ENCODE peak calls at places on chromosome 3, in six cellular contexts. T is uterus, B is tibial nerve, X is A549, D is Peyer's patch, P is stomach. U is an unnamed sample.

GRCh38 chr3:71541313-71541712 is 42.2 kb downstream of the FOXP1 start:
- DNase-seq in T (no peak), B (no peak), X (no peak), D (no peak), P (no peak), U (no peak)

GRCh38 chr3:143763568-143764162 is 84.6 kb downstream of the SLC9A9 start:
- DNase-seq in T (no peak), B (no peak), X (peak; percentile 4), D (no peak), P (no peak), U (no peak)

GRCh38 chr3:133474251-133474801 is 74.5 kb downstream of the BFSP2 start:
- DNase-seq in T (peak; percentile 81), B (peak; percentile 74), X (no peak), D (no peak), P (no peak), U (no peak)

GRCh38 chr3:51389423-51390183 is 1.5 kb upstream of the RBM15B start:
- DNase-seq in T (no peak), B (peak; percentile 32), X (peak; percentile 54), D (peak; percentile 65), P (peak; percentile 64), U (peak; percentile 62)

GRCh38 chr3:86923071-86923476 is 67.9 kb downstream of the VGLL3 start:
- DNase-seq in T (no peak), B (no peak), X (peak; percentile 29), D (no peak), P (no peak), U (no peak)

GRCh38 chr3:69370156-69370944 is 15.5 kb downstream of the FRMD4B start:
- DNase-seq in T (no peak), B (peak; percentile 46), X (no peak), D (peak; percentile 78), P (peak; percentile 74), U (peak; percentile 89)

GRCh38 chr3:55615694-55616310 is 128.7 kb upstream of the WNT5A start:
- DNase-seq in T (no peak), B (peak; percentile 27), X (no peak), D (no peak), P (no peak), U (no peak)

GRCh38 chr3:104149154-104149553 is 1217.6 kb upstream of the ALCAM start:
- DNase-seq in T (no peak), B (no peak), X (no peak), D (no peak), P (no peak), U (no peak)

GRCh38 chr3:13644341-13645082 is 95.6 kb downstream of the FBLN2 start:
- DNase-seq in T (no peak), B (no peak), X (no peak), D (no peak), P (no peak), U (no peak)

GRCh38 chr3:47579875-47580274 is 1.2 kb upstream of the CSPG5 start:
- DNase-seq in T (no peak), B (no peak), X (no peak), D (no peak), P (no peak), U (no peak)

GRCh38 chr3:61669676-61670299 is 108.4 kb downstream of the PTPRG start:
- DNase-seq in T (no peak), B (no peak), X (no peak), D (no peak), P (no peak), U (peak; percentile 50)

GRCh38 chr3:106104078-106104477 is 235.3 kb upstream of the CBLB start:
- DNase-seq in T (no peak), B (no peak), X (no peak), D (no peak), P (no peak), U (no peak)

GRCh38 chr3:187401861-187402260 is 33.7 kb downstream of the RTP4 start:
- DNase-seq in T (no peak), B (no peak), X (no peak), D (no peak), P (no peak), U (no peak)

GRCh38 chr3:162719684-162720341 is 1223.2 kb downstream of the OTOL1 start:
- DNase-seq in T (no peak), B (no peak), X (peak; percentile 83), D (no peak), P (no peak), U (no peak)

GRCh38 chr3:119319311-119319710 is 25.1 kb downstream of the ARHGAP31 start:
- DNase-seq in T (no peak), B (no peak), X (no peak), D (no peak), P (no peak), U (no peak)

GRCh38 chr3:23895181-23895580 is 21.6 kb downstream of the NKIRAS1 start:
- DNase-seq in T (no peak), B (no peak), X (no peak), D (no peak), P (no peak), U (no peak)

GRCh38 chr3:39149498-39150169 is 3.8 kb downstream of the CSRNP1 start:
- DNase-seq in T (no peak), B (no peak), X (no peak), D (no peak), P (no peak), U (no peak)

GRCh38 chr3:39147374-39147709 is 6.0 kb downstream of the CSRNP1 start:
- DNase-seq in T (no peak), B (no peak), X (no peak), D (no peak), P (no peak), U (no peak)

GRCh38 chr3:39147711-39148115 is 5.7 kb downstream of the CSRNP1 start:
- DNase-seq in T (no peak), B (no peak), X (no peak), D (peak; percentile 59), P (no peak), U (peak; percentile 65)

GRCh38 chr3:39149059-39149455 is 4.3 kb downstream of the CSRNP1 start:
- DNase-seq in T (no peak), B (no peak), X (no peak), D (no peak), P (no peak), U (no peak)

DNA sequence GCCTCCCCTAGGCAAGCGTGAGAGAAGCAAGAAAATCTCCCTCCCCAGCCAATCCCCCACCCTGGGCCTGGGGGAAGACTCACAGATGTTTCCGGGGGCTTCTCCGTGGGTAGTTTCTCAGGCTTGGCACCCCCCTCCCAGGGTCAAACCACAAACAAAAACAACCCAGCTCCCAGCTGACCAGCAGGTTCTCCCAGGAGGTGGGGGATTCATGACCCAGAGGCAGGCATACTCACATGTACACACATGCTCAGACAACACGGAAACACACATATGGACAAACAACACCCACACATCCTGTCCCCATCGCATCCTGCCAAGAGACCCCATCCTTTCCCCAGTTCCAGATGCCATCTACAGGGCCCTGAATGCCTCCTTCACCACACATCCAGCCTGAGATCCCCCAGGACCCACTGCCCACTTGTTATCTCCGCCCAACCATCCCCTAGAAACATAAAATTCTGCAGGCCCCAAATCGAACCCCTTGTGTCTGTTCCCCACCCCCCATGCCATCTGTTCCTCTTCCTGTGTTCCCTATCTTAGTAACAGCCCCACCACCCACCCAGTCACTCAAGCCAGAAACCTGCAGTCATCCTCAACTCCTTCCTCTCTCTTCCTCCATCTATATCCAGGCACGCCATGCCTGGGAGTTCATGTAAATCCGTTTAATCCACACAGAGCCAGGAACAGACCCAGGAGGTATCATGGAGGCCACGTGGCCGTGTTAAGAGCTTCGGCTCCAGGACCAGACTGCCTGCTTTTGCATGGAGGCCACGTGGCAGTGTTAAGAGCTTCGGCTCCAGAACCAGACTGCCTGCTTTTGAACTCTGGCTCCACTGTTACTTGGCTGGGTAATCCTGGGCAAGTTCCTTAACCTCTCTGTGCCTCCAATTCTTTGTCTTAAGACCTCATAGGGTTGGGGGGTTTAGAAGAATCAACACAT is 5.0 kb downstream of the CSRNP1 start:
- DNase-seq in T (no peak), B (no peak), X (no peak), D (peak; percentile 51), P (no peak), U (peak; percentile 52)
- H3K4me1 ChIP-seq in T (peaks cover 29% of the 10 kb centered on the region), B (peaks cover 74% of the 10 kb centered on the region), X (peaks cover 60% of the 10 kb centered on the region), D (peaks cover 46% of the 10 kb centered on the region), P (peaks cover 64% of the 10 kb centered on the region), U (peaks cover 70% of the 10 kb centered on the region)

GRCh38 chr3:94065819-94066218 is 3.0 kb downstream of the NSUN3 start:
- DNase-seq in T (no peak), B (no peak), X (no peak), D (no peak), P (no peak), U (no peak)

GRCh38 chr3:94071713-94072284 is 8.9 kb downstream of the NSUN3 start:
- DNase-seq in T (no peak), B (no peak), X (no peak), D (no peak), P (no peak), U (no peak)

GRCh38 chr3:94069242-94069813 is 6.5 kb downstream of the NSUN3 start:
- DNase-seq in T (no peak), B (no peak), X (no peak), D (no peak), P (no peak), U (no peak)

GRCh38 chr3:94066829-94067470 is 4.1 kb downstream of the NSUN3 start:
- DNase-seq in T (no peak), B (no peak), X (no peak), D (no peak), P (no peak), U (no peak)

GRCh38 chr3:94070341-94070911 is 7.6 kb downstream of the NSUN3 start:
- DNase-seq in T (no peak), B (no peak), X (no peak), D (no peak), P (no peak), U (no peak)
- TF ChIP-seq POLR2A in T (no peak), B (no peak), X (no peak), D (no peak), P (no peak), U (no peak)

GRCh38 chr3:38158472-38158871 is 6.9 kb upstream of the OXSR1 start:
- DNase-seq in T (no peak), B (no peak), X (no peak), D (no peak), P (no peak), U (no peak)

GRCh38 chr3:38157562-38157961 is 7.8 kb upstream of the OXSR1 start:
- DNase-seq in T (no peak), B (no peak), X (no peak), D (no peak), P (no peak), U (no peak)

GRCh38 chr3:38155825-38156224 is 9.5 kb upstream of the OXSR1 start:
- DNase-seq in T (no peak), B (no peak), X (no peak), D (no peak), P (no peak), U (no peak)

GRCh38 chr3:38154625-38155255 is 10.6 kb upstream of the OXSR1 start:
- DNase-seq in T (no peak), B (no peak), X (no peak), D (no peak), P (no peak), U (peak; percentile 57)

GRCh38 chr3:38157117-38157516 is 8.2 kb upstream of the OXSR1 start:
- DNase-seq in T (no peak), B (no peak), X (no peak), D (no peak), P (no peak), U (no peak)
- H3K4me1 ChIP-seq in T (no peaks in the 10 kb centered on the region), B (no peaks in the 10 kb centered on the region), X (peaks cover 3% of the 10 kb centered on the region), D (no peaks in the 10 kb centered on the region), P (no peaks in the 10 kb centered on the region), U (no peaks in the 10 kb centered on the region)

DNA sequence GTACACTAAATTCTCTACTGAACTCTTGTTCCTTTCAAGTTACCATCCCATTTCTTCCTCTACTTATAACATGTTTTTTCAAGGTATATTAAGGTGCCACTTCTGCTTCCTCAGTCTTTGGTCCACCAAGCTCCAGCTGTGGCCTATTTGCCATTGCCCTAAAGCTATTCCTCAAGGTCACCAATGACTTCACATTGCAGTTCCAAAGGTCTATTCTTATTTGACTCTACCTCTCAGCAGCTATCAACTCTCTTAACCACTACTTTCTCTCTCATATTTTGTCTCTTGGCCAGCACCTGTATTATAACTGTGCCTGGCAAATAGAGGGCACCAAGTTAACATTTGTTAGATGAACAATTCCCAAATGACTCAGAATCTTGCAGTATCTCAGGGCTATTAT is 354.7 kb downstream of the PLCL2 start:
- DNase-seq in T (no peak), B (no peak), X (no peak), D (no peak), P (no peak), U (no peak)
- TF ChIP-seq POLR2A in T (no peak), B (no peak), X (no peak), D (no peak), P (no peak), U (no peak)